ENCODE peak calls at places on chromosomes 5 and 9, in four cellular contexts. One of them, this sample, is unnamed.

GRCh38 chr9:137630126-137630525 is 11.3 kb downstream of the EHMT1 start:
- DNase-seq in K562: no peak
- DNase-seq in HL-60: no peak
- DNase-seq in SK-N-SH: no peak
- DNase-seq in this sample: no peak

GRCh38 chr9:136944094-136944518 is 432 bp downstream of the FBXW5 start:
- DNase-seq in K562: no peak
- DNase-seq in SK-N-SH: peak; percentile 90
- DNase-seq in HL-60: peak; percentile 39
- DNase-seq in this sample: no peak

GRCh38 chr5:1111727-1112289 is at the start of gene SLC12A7:
- DNase-seq in K562: peak; percentile 91
- DNase-seq in HL-60: no peak
- DNase-seq in SK-N-SH: peak; percentile 72
- DNase-seq in this sample: peak; percentile 37

GRCh38 chr9:127585161-127585750 is 26.8 kb upstream of the STXBP1 start:
- DNase-seq in HL-60: no peak
- DNase-seq in SK-N-SH: no peak
- DNase-seq in K562: no peak
- DNase-seq in this sample: no peak

GRCh38 chr9:75053869-75054268 is 25.8 kb upstream of the CARNMT1 start:
- DNase-seq in K562: no peak
- DNase-seq in SK-N-SH: no peak
- DNase-seq in HL-60: no peak
- DNase-seq in this sample: no peak

GRCh38 chr5:32030686-32031478 is 143.2 kb downstream of the GOLPH3 start:
- DNase-seq in HL-60: no peak
- DNase-seq in SK-N-SH: no peak
- DNase-seq in K562: no peak
- DNase-seq in this sample: no peak

GRCh38 chr5:73968729-73969128 is 342.7 kb downstream of the ARHGEF28 start:
- DNase-seq in HL-60: no peak
- DNase-seq in K562: no peak
- DNase-seq in SK-N-SH: no peak
- DNase-seq in this sample: no peak

GRCh38 chr5:36878421-36879088 is 2.0 kb downstream of the NIPBL start:
- DNase-seq in HL-60: no peak
- DNase-seq in K562: peak; percentile 43
- DNase-seq in SK-N-SH: peak; percentile 69
- DNase-seq in this sample: no peak

GRCh38 chr5:1240496-1241260 is 15.5 kb downstream of the SLC6A18 start:
- DNase-seq in K562: no peak
- DNase-seq in SK-N-SH: no peak
- DNase-seq in HL-60: no peak
- DNase-seq in this sample: no peak

GRCh38 chr5:14266171-14266570 is 123.0 kb downstream of the TRIO start:
- DNase-seq in K562: no peak
- DNase-seq in HL-60: no peak
- DNase-seq in SK-N-SH: no peak
- DNase-seq in this sample: no peak

GRCh38 chr5:14266686-14267085 is 123.5 kb downstream of the TRIO start:
- DNase-seq in SK-N-SH: no peak
- DNase-seq in K562: peak; percentile 39
- DNase-seq in HL-60: no peak
- DNase-seq in this sample: no peak

GRCh38 chr5:14267166-14267838 is 124.2 kb downstream of the TRIO start:
- DNase-seq in HL-60: no peak
- DNase-seq in SK-N-SH: no peak
- DNase-seq in K562: peak; percentile 26
- DNase-seq in this sample: no peak

GRCh38 chr5:14264605-14265316 is 121.6 kb downstream of the TRIO start:
- DNase-seq in SK-N-SH: peak; percentile 88
- DNase-seq in HL-60: peak; percentile 66
- DNase-seq in K562: peak; percentile 94
- DNase-seq in this sample: peak; percentile 90

DNA sequence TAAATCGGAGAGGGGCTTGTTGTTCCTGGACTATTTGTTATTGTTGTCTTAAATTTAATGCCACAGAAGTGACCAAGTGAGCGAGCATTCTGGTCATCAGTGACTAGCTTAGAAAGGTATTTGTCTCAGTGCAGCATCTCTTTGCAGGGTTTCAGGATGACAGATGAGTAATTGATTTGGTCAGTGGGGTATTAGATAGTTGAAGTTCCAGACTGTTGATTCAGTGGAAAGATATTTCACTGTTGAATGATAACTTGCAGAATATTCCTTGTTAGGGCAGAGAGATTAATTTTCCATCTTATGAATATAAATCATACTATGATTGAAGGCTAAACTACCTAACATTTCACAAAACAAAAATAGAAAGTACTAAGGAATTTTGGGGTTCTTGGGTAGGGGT is 122.4 kb downstream of the TRIO start:
- DNase-seq in K562: no peak
- DNase-seq in SK-N-SH: no peak
- DNase-seq in HL-60: no peak
- DNase-seq in this sample: no peak
- TF ChIP-seq POLR2AphosphoS5 in K562: no peak
- TF ChIP-seq POLR2AphosphoS5 in SK-N-SH: peak; percentile 85
- TF ChIP-seq POLR2AphosphoS5 in HL-60: no peak
- TF ChIP-seq POLR2AphosphoS5 in this sample: no peak

GRCh38 chr9:32264171-32264862 is 120.1 kb upstream of the ACO1 start:
- DNase-seq in SK-N-SH: peak; percentile 11
- DNase-seq in K562: no peak
- DNase-seq in HL-60: no peak
- DNase-seq in this sample: no peak
- TF ChIP-seq CTCF in SK-N-SH: no peak
- TF ChIP-seq CTCF in K562: no peak
- TF ChIP-seq CTCF in HL-60: no peak
- TF ChIP-seq CTCF in this sample: no peak

GRCh38 chr9:121372239-121372562 is 2.2 kb upstream of the STOM start:
- DNase-seq in SK-N-SH: no peak
- DNase-seq in HL-60: no peak
- DNase-seq in K562: no peak
- DNase-seq in this sample: no peak

GRCh38 chr9:121371495-121371911 is 1.5 kb upstream of the STOM start:
- DNase-seq in SK-N-SH: peak; percentile 49
- DNase-seq in K562: no peak
- DNase-seq in HL-60: no peak
- DNase-seq in this sample: no peak

GRCh38 chr9:121376214-121376830 is 6.3 kb upstream of the STOM start:
- DNase-seq in HL-60: no peak
- DNase-seq in K562: no peak
- DNase-seq in SK-N-SH: peak; percentile 29
- DNase-seq in this sample: no peak

GRCh38 chr9:121372563-121373400 is 2.7 kb upstream of the STOM start:
- DNase-seq in SK-N-SH: no peak
- DNase-seq in HL-60: no peak
- DNase-seq in K562: peak; percentile 42
- DNase-seq in this sample: no peak

DNA sequence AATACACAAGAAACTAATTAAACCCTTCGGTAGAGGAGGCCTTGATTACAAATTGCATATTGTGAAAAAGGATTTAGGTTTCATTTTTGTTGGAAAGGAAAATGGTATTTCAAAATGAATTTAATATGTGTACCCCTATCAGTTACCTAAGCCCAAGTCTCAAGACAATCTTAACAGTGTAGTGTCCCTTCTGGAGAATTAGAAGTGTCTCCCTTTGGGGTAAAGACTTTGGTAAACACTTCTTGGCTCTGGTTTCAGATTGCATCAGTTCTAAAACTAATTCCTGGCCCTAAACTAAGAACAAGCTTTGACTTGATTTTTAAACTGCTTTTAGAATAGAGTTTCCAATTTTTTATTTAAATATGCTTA is 3.3 kb upstream of the STOM start:
- DNase-seq in HL-60: no peak
- DNase-seq in SK-N-SH: no peak
- DNase-seq in K562: no peak
- DNase-seq in this sample: no peak
- H3K27ac ChIP-seq in HL-60: no peak overlapping the region
- H3K27ac ChIP-seq in SK-N-SH: peak overlapping the region; percentile 30
- H3K27ac ChIP-seq in K562: peak overlapping the region; percentile 99
- H3K27ac ChIP-seq in this sample: peak overlapping the region; percentile 99

GRCh38 chr5:157311595-157311994 is 45.7 kb downstream of the CYFIP2 start:
- DNase-seq in K562: no peak
- DNase-seq in HL-60: no peak
- DNase-seq in SK-N-SH: no peak
- DNase-seq in this sample: no peak

GRCh38 chr5:157306690-157307089 is 40.8 kb downstream of the CYFIP2 start:
- DNase-seq in HL-60: no peak
- DNase-seq in K562: no peak
- DNase-seq in SK-N-SH: no peak
- DNase-seq in this sample: no peak

GRCh38 chr5:157312492-157312891 is 46.6 kb downstream of the CYFIP2 start:
- DNase-seq in SK-N-SH: peak; percentile 82
- DNase-seq in HL-60: peak; percentile 45
- DNase-seq in K562: peak; percentile 52
- DNase-seq in this sample: no peak

GRCh38 chr5:157308826-157309465 is 43.0 kb downstream of the CYFIP2 start:
- DNase-seq in SK-N-SH: no peak
- DNase-seq in K562: no peak
- DNase-seq in HL-60: no peak
- DNase-seq in this sample: no peak

DNA sequence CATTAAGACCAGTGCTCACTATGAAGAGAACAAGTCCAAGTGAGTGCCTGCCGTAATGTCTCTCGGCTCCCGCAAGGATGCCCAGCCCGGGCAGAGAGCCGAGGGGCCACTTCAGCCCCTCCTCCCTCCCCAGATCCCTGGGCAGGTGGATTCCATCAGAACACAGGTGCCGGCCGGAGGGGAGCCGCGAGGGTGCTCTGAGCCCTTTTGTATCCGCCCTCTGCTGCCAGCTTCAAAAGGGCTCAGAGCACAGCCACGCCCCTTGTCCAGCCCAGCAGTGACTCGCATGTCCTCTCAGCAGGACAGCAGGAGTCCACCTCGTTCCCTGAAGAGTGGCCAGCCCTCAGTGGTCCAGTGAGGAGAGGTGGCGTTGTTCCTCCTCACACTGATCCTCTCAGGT is 43.9 kb downstream of the CYFIP2 start:
- DNase-seq in HL-60: no peak
- DNase-seq in SK-N-SH: no peak
- DNase-seq in K562: no peak
- DNase-seq in this sample: no peak
- TF ChIP-seq POLR2AphosphoS5 in HL-60: no peak
- TF ChIP-seq POLR2AphosphoS5 in SK-N-SH: no peak
- TF ChIP-seq POLR2AphosphoS5 in K562: no peak
- TF ChIP-seq POLR2AphosphoS5 in this sample: no peak